ENCODE peak calls at places on chromosomes 11 and 22, in four cellular contexts. G is NCI-H1092, D is substantia nigra, I is HT1080. C is an unnamed sample.

GRCh38 chr22:22820626-22821025 is 67.0 kb upstream of the IGLL5 start:
- DNase-seq in I (no peak), G (no peak), D (no peak), C (no peak)

GRCh38 chr11:2656859-2657258 is 42.9 kb downstream of the KCNQ1OT1 start:
- DNase-seq in D (no peak), I (no peak), G (no peak), C (no peak)

GRCh38 chr11:65355013-65355775 is 643 bp downstream of the TIGD3 start:
- DNase-seq in I (no peak), G (peak; percentile 44), D (no peak), C (peak; percentile 57)

GRCh38 chr11:1072821-1073231 is 1.8 kb upstream of the MUC2 start:
- DNase-seq in I (no peak), G (no peak), D (no peak), C (no peak)

GRCh38 chr22:31343235-31344191 is 2.6 kb downstream of the PATZ1 start:
- DNase-seq in G (peak; percentile 8), I (no peak), D (peak; percentile 37), C (peak; percentile 37)

GRCh38 chr11:108669711-108670110 is 4.8 kb downstream of the DDX10 start:
- DNase-seq in I (no peak), G (no peak), D (no peak), C (no peak)

GRCh38 chr11:14059491-14059890 is 97.0 kb downstream of the SPON1 start:
- DNase-seq in I (no peak), D (peak; percentile 10), G (no peak), C (peak; percentile 9)

GRCh38 chr11:1438967-1439330 is 47.6 kb downstream of the MOB2 start:
- DNase-seq in G (no peak), D (no peak), I (no peak), C (no peak)